ENCODE peak calls at places on chromosomes 1 and 21, in seven cellular contexts. J, A, C, W, R, X and Q are unnamed samples.

GRCh38 chr1:62336638-62337534 is 17.7 kb upstream of the KANK4 start:
- DNase-seq in J (peak), R (no peak), X (no peak), C (no peak), A (no peak), W (peak), Q (no peak)

GRCh38 chr1:192575499-192576189 is at the start of gene RGS1:
- DNase-seq in X (peak), R (peak), C (peak), A (peak), J (no peak), W (peak), Q (peak)

GRCh38 chr1:59186656-59187055 is 110.2 kb upstream of the FGGY start:
- DNase-seq in R (no peak), A (no peak), X (no peak), W (no peak), J (peak), C (no peak), Q (no peak)

GRCh38 chr1:32128479-32128878 is 20.6 kb downstream of the KPNA6 start:
- DNase-seq in J (no peak), X (no peak), R (no peak), A (no peak), W (no peak), C (no peak), Q (no peak)

GRCh38 chr1:43930168-43930948 is 3.2 kb upstream of the ARTN start:
- DNase-seq in C (peak), X (no peak), W (no peak), A (peak), R (peak), J (peak), Q (peak)

GRCh38 chr21:44869860-44870747 is 3.4 kb downstream of the PTTG1IP start:
- DNase-seq in C (peak), J (peak), W (no peak), X (peak), R (peak), A (peak), Q (no peak)

GRCh38 chr1:178537445-178538090 is 24.7 kb downstream of the TEX35 start:
- DNase-seq in W (no peak), R (peak), C (peak), J (no peak), X (no peak), A (peak), Q (no peak)

GRCh38 chr1:90724361-90724760 is 7.3 kb upstream of the BARHL2 start:
- DNase-seq in J (no peak), A (no peak), X (no peak), C (no peak), R (no peak), W (no peak), Q (no peak)

GRCh38 chr1:31855038-31855845 is 39.4 kb upstream of the SPOCD1 start:
- DNase-seq in J (no peak), X (no peak), A (no peak), R (no peak), C (peak), W (no peak), Q (no peak)

GRCh38 chr21:18954415-18954972 is 550.9 kb upstream of the TMPRSS15 start:
- DNase-seq in C (no peak), W (no peak), A (no peak), J (no peak), R (no peak), X (no peak), Q (no peak)

GRCh38 chr1:220915954-220916353 is 36.7 kb downstream of the HLX start:
- DNase-seq in W (no peak), J (no peak), R (no peak), C (no peak), X (no peak), A (no peak), Q (no peak)

GRCh38 chr1:5526385-5526750 is 465.9 kb downstream of the NPHP4 start:
- DNase-seq in A (no peak), W (no peak), J (no peak), C (no peak), X (no peak), R (no peak), Q (no peak)

DNA sequence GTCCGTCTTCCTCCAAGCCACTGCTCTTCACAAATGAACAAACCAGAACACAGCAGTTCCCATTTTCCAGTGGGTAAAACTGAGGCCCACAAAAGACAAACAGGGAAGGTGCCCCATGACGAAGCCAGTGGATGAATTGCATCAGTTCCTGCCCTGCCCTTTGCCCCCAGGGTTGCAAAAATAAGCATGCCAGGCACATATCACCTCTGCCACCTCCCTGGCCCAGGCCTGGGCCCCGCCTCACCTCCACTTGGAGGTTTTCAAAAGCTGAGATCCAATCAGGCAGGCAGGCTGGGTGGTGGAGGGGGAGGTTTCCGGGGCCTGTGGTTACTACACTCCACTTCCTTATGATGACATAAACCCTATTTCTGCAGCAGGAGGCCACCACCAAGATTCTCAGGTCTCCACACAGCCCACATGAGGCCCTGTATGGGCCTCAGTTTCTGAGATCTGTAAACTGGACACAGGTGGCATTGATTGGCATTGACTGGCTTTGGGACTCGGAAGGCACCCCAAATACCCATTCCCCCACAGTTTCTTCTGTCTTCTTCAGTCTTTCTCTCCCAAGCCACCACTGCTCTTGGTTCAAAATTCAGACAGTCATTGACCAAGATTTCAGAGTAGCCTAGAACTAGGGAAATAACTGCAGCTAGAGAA is 4.1 kb downstream of the KIF21B start:
- DNase-seq in C (no peak), W (peak), A (peak), J (peak), R (peak), X (peak), Q (peak)
- H3K4me3 ChIP-seq in C (no peak), W (no peak), A (no peak), J (no peak), R (no peak), X (no peak), Q (peak)

GRCh38 chr1:157984469-157984868 is 9.0 kb upstream of the KIRREL1 start:
- DNase-seq in X (no peak), W (no peak), R (no peak), C (no peak), A (no peak), J (no peak), Q (no peak)
- TF ChIP-seq POLR2A in X (no peak), W (no peak), R (no peak), C (no peak), A (no peak), J (no peak), Q (no peak)

DNA sequence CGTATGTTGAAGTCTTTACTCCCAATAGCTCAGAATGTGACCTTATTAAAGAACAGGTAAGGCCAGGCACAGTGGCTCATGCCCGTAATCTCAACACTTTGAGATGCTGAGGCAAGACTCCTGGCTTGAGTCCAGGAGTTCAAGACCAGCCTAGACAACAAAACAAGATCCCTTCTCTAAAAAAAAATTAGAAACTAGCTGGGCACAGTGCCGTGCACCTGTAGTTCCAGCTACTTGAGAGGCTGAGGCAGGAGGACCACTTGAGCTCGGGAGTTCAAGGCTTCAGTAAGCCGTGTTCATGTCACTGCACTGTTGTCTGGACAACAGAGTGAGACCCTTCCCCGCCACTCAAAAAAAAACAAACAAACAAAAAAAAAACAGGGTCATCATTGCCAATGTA is 171.3 kb downstream of the RERE start:
- DNase-seq in A (no peak), W (no peak), X (peak), R (no peak), J (no peak), C (no peak), Q (no peak)
- H3K4me3 ChIP-seq in A (no peak), W (no peak), X (no peak), R (no peak), J (no peak), C (no peak), Q (no peak)

DNA sequence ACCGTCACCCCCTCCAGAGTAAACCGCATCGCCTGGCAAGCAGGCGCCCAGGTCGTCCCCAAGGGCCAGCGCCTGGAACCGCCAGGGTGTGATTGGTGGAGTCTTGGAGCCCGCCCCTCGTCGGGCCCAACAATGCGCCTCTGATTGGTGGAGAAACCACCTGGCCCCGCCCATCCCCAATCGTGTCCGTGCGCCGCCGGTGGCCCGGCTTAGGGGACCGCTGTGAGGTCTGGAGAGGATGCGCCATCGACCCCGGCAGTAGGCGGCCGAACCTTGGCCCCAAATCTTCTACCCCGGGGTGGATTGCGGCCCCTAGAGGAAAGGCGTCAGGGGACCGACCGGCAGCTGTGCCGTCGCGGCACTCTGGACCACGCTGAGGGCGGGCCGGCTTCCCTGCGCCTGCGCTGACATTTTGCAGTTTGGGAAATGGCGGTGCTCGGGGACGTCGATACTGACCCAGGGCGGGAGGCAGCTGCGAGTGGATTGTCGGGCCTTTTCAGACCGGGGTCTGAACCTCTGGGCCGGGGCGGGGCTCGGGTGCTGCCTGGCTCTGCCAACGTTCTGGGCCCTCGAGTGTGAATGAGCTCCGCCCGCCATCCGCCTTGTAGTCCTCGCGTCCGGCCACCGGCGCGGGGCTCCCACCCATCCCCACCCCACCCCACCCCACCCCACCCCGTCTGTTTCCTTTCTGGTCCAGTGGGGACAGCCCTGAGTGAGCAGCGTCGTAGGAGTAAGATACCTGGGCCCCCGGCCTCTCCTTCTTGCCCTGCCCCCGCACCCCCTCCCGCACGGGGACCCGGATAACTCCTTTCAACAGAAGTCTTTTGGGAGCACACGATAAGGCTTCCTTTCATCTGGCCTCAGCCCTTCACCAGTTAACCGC is 34.2 kb downstream of the SLC2A1 start:
- DNase-seq in J (peak), C (peak), W (peak), A (peak), X (peak), R (peak), Q (peak)
- TF ChIP-seq POLR2A in J (peak), C (peak), W (no peak), A (peak), X (peak), R (peak), Q (no peak)

DNA sequence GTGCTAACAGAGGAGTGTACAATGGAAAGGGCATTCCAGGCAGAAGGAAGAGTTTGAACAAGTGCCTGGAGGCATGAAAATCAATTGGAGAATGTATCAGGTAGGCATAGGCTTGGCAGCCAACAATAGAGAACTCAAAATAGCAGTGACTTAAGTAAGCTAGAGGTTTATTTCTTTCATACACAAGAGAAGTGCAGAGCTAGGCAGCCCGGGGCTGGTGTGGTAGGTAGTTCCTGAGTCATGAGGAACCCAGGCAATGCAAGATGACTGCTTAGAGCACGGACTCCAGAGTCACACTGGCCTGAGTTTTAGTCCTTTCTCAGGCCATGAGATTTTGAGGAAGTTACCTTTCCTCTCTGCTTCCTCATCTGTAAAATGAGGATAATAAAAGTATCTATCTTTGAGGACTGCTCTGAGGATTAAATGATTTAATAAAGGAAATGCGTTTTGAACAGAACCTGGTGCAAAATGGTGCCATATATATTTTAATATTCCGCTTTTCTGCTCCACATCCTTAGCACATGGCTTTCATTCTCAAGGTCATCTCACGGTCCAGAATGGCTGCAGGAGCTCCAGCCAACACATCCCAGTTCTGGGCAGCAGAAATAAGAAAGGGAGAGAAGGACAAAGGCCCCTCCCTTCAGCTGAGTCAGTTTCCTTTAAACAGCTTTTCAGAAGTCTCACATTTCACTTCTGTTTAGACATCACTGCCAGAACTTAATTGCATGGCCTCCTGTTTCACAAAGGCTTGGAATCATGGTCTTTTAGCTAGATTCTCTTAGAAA is 75.0 kb upstream of the LRRN2 start:
- DNase-seq in W (no peak), R (no peak), A (no peak), X (no peak), C (no peak), J (no peak), Q (peak)
- H3K4me3 ChIP-seq in W (no peak), R (no peak), A (no peak), X (no peak), C (no peak), J (no peak), Q (no peak)